ENCODE peak calls at places on chromosomes 13 and 19, in ten cellular contexts. W is HCT116; Q is fibroblast of the aortic adventitia; P is Karpas-422; Y is transverse colon; N is CD8-positive, alpha-beta T cell; G is heart left ventricle; C is GM23338; M is A549; X is H1. E is an unnamed sample.

GRCh38 chr19:16893686-16893990 is 4.8 kb downstream of the F2RL3 start:
- DNase-seq in W (no peak), Q (no peak), P (no peak), Y (peak; percentile 40), N (no peak), G (no peak), C (no peak), M (no peak), X (no peak), E (peak; percentile 59)

GRCh38 chr19:58261968-58262921 is 16.5 kb upstream of the ZNF8 start:
- DNase-seq in W (no peak), Q (peak; percentile 4), P (no peak), Y (no peak), N (no peak), G (no peak), C (peak; percentile 43), M (no peak), X (no peak), E (no peak)

GRCh38 chr19:4980087-4980486 is 11.2 kb downstream of the KDM4B start:
- DNase-seq in W (no peak), Q (no peak), P (no peak), Y (no peak), N (no peak), G (no peak), C (no peak), M (no peak), X (no peak), E (no peak)

GRCh38 chr19:46783670-46784069 is 4.7 kb downstream of the SLC1A5 start:
- DNase-seq in W (no peak), Q (no peak), P (peak; percentile 32), Y (no peak), N (no peak), G (no peak), C (no peak), M (no peak), X (no peak), E (no peak)

GRCh38 chr19:17948967-17949930 is 16.4 kb downstream of the CCDC124 start:
- DNase-seq in W (no peak), Q (no peak), P (no peak), Y (no peak), N (no peak), G (no peak), C (no peak), M (no peak), X (peak; percentile 63), E (no peak)

GRCh38 chr13:21997726-21998125 is 326.9 kb downstream of the FGF9 start:
- DNase-seq in W (no peak), Q (no peak), P (no peak), Y (no peak), N (no peak), G (no peak), C (no peak), M (no peak), X (no peak), E (no peak)

GRCh38 chr19:51733742-51734522 is 10.1 kb upstream of the HAS1 start:
- DNase-seq in W (no peak), Q (no peak), P (no peak), Y (no peak), N (no peak), G (no peak), C (peak; percentile 62), M (no peak), X (no peak), E (no peak)

GRCh38 chr13:75855216-75855615 is 219.1 kb downstream of the LMO7 start:
- DNase-seq in W (no peak), Q (no peak), P (no peak), Y (no peak), N (no peak), G (no peak), C (no peak), M (no peak), X (no peak), E (no peak)

GRCh38 chr13:62704795-62705329 is 1289.2 kb upstream of the PCDH20 start:
- DNase-seq in W (no peak), Q (no peak), P (no peak), Y (no peak), N (no peak), G (no peak), C (no peak), M (no peak), X (no peak), E (no peak)

GRCh38 chr19:44891016-44891882 is at the start of gene TOMM40:
- DNase-seq in W (no peak), Q (no peak), P (peak; percentile 75), Y (peak; percentile 100), N (peak; percentile 100), G (no peak), C (peak; percentile 81), M (peak; percentile 99), X (peak; percentile 98), E (no peak)

GRCh38 chr13:30806784-30807183 is 71.4 kb downstream of the ALOX5AP start:
- DNase-seq in W (no peak), Q (peak; percentile 87), P (peak; percentile 12), Y (no peak), N (no peak), G (no peak), C (no peak), M (no peak), X (no peak), E (no peak)

GRCh38 chr13:113981201-113981605 is 7.3 kb upstream of the C13orf46 start:
- DNase-seq in W (peak; percentile 78), Q (no peak), P (no peak), Y (peak; percentile 93), N (no peak), G (no peak), C (no peak), M (peak; percentile 9), X (no peak), E (peak; percentile 67)

GRCh38 chr13:91482427-91482826 is 84.0 kb downstream of the GPC5 start:
- DNase-seq in W (no peak), Q (no peak), P (no peak), Y (no peak), N (no peak), G (no peak), C (no peak), M (no peak), X (no peak), E (no peak)

GRCh38 chr13:112891477-112892401 is 77.3 kb upstream of the MCF2L start:
- DNase-seq in W (no peak), Q (no peak), P (no peak), Y (no peak), N (no peak), G (no peak), C (peak; percentile 48), M (no peak), X (peak; percentile 77), E (no peak)

GRCh38 chr19:55165952-55166529 is 372 bp downstream of the DNAAF3 start:
- DNase-seq in W (peak; percentile 86), Q (peak; percentile 74), P (peak; percentile 27), Y (peak; percentile 68), N (no peak), G (peak; percentile 73), C (peak; percentile 98), M (peak; percentile 93), X (peak; percentile 91), E (peak; percentile 78)

GRCh38 chr13:19794552-19795143 is 11.9 kb upstream of the PSPC1 start:
- DNase-seq in W (peak; percentile 56), Q (no peak), P (no peak), Y (no peak), N (no peak), G (no peak), C (peak; percentile 91), M (no peak), X (no peak), E (no peak)

GRCh38 chr13:21688056-21688455 is 17.2 kb downstream of the FGF9 start:
- DNase-seq in W (no peak), Q (no peak), P (no peak), Y (no peak), N (no peak), G (no peak), C (no peak), M (no peak), X (no peak), E (no peak)

GRCh38 chr13:27446986-27447583 is 3.3 kb downstream of the MTIF3 start:
- DNase-seq in W (no peak), Q (no peak), P (no peak), Y (peak; percentile 30), N (no peak), G (no peak), C (no peak), M (no peak), X (no peak), E (no peak)
- H3K4me3 ChIP-seq in W (no peak overlapping the region), Q (no peak overlapping the region), P (no peak overlapping the region), Y (no peak overlapping the region), N (peak overlapping the region; percentile 20), G (no peak overlapping the region), C (no peak overlapping the region), M (no peak overlapping the region), X (no peak overlapping the region), E (no peak overlapping the region)

GRCh38 chr13:93614776-93615175 is 388.2 kb downstream of the GPC6 start:
- DNase-seq in W (no peak), Q (no peak), P (no peak), Y (no peak), N (no peak), G (no peak), C (no peak), M (no peak), X (no peak), E (no peak)
- H3K4me3 ChIP-seq in W (no peak overlapping the region), Q (no peak overlapping the region), P (no peak overlapping the region), Y (no peak overlapping the region), N (no peak overlapping the region), G (no peak overlapping the region), C (no peak overlapping the region), M (no peak overlapping the region), X (no peak overlapping the region), E (no peak overlapping the region)

DNA sequence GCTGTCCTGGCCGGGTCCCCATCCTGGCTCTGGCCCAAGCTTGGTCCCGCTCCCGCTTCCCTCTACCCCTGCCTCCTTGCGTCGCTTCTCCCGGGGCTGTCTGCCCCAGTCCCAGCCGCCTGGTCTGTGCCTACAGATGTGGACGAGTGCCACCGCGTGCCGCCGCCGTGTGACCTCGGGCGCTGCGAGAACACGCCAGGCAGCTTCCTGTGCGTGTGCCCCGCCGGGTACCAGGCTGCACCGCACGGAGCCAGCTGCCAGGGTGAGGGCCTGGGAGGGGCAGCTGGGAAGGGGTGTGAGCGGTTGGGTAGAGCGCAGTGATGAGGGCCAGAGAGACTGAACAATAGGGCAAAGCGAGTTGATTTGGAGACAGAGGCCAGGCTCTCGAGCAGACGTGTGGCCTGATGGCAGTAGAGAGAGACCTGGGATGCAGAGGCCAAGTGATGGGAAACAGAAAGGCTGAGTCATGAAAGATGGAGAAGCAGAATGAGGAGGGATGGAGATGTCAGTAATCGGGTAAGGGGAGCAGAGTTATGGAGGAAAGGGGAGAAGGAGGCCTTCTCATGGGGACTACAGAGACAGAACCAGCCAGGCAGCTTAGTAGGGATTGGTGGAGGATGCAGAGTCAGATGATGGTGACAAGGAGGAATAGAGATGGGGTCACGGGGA is 9.4 kb downstream of the LTBP4 start:
- DNase-seq in W (no peak), Q (no peak), P (peak; percentile 85), Y (peak; percentile 73), N (peak; percentile 59), G (peak; percentile 75), C (peak; percentile 42), M (no peak), X (no peak), E (peak; percentile 92)
- H3K4me3 ChIP-seq in W (peak overlapping the region; percentile 67), Q (no peak overlapping the region), P (peak overlapping the region; percentile 68), Y (peak overlapping the region; percentile 54), N (peak overlapping the region; percentile 50), G (peak overlapping the region; percentile 64), C (peak overlapping the region; percentile 68), M (no peak overlapping the region), X (peak overlapping the region; percentile 15), E (no peak overlapping the region)

GRCh38 chr13:29227560-29227959 is 367.9 kb downstream of the SLC7A1 start:
- DNase-seq in W (no peak), Q (no peak), P (no peak), Y (no peak), N (no peak), G (no peak), C (no peak), M (no peak), X (no peak), E (no peak)

GRCh38 chr13:29230446-29230845 is 365.0 kb downstream of the SLC7A1 start:
- DNase-seq in W (no peak), Q (no peak), P (no peak), Y (no peak), N (no peak), G (no peak), C (no peak), M (no peak), X (no peak), E (no peak)
- H3K4me3 ChIP-seq in W (no peak overlapping the region), Q (no peak overlapping the region), P (no peak overlapping the region), Y (no peak overlapping the region), N (no peak overlapping the region), G (no peak overlapping the region), C (no peak overlapping the region), M (no peak overlapping the region), X (no peak overlapping the region), E (no peak overlapping the region)